ENCODE peak calls at places on chromosomes 12 and 14, in five cellular contexts. Q, H, C, I and L are unnamed samples.

GRCh38 chr14:35050652-35051051 is 4.6 kb downstream of the FAM177A1 start:
- DNase-seq in C (peak; percentile 23), I (no peak), Q (no peak), H (no peak), L (no peak)

GRCh38 chr14:78764240-78764639 is 594.1 kb downstream of the NRXN3 start:
- DNase-seq in C (peak; percentile 88), Q (no peak), I (no peak), H (no peak), L (peak; percentile 96)

GRCh38 chr12:28689398-28690175 is 459.5 kb upstream of the FAR2 start:
- DNase-seq in C (no peak), I (no peak), H (no peak), Q (no peak), L (no peak)

GRCh38 chr14:91231446-91231845 is 13.1 kb downstream of the GPR68 start:
- DNase-seq in Q (no peak), I (no peak), H (no peak), C (no peak), L (no peak)

GRCh38 chr12:81502912-81503695 is 256.0 kb downstream of the PPFIA2 start:
- DNase-seq in I (no peak), H (no peak), Q (no peak), C (no peak), L (peak; percentile 92)

GRCh38 chr12:47885566-47885965 is 19.2 kb downstream of the VDR start:
- DNase-seq in H (no peak), Q (no peak), I (no peak), C (no peak), L (no peak)

GRCh38 chr14:77007975-77008421 is 20.5 kb downstream of the IRF2BPL start:
- DNase-seq in H (no peak), C (no peak), Q (no peak), I (peak; percentile 59), L (no peak)

GRCh38 chr14:56808314-56809201 is 1.7 kb downstream of the OTX2 start:
- DNase-seq in H (no peak), C (peak; percentile 80), I (no peak), Q (no peak), L (no peak)

GRCh38 chr12:46372131-46372851 is at the start of gene SLC38A2:
- DNase-seq in C (peak; percentile 95), I (peak; percentile 97), H (peak; percentile 99), Q (no peak), L (peak; percentile 78)

GRCh38 chr12:8446642-8447547 is 8.9 kb upstream of the CLEC6A start:
- DNase-seq in Q (no peak), H (no peak), I (no peak), C (no peak), L (no peak)

GRCh38 chr14:99524091-99524661 is 43.0 kb downstream of the CCNK start:
- DNase-seq in H (peak; percentile 58), I (peak; percentile 20), C (no peak), Q (no peak), L (no peak)

GRCh38 chr12:72273851-72274284 is 1.7 kb downstream of the TRHDE start:
- DNase-seq in Q (no peak), I (no peak), H (peak; percentile 38), C (peak; percentile 19), L (no peak)

GRCh38 chr12:51320695-51321320 is 3.2 kb downstream of the BIN2 start:
- DNase-seq in C (peak; percentile 91), Q (no peak), H (no peak), I (no peak), L (no peak)

GRCh38 chr12:26119391-26119981 is 5.4 kb downstream of the BHLHE41 start:
- DNase-seq in I (no peak), C (peak; percentile 77), Q (no peak), H (no peak), L (peak; percentile 76)

GRCh38 chr12:85626031-85626781 is 210.0 kb downstream of the RASSF9 start:
- DNase-seq in H (no peak), I (no peak), C (no peak), Q (no peak), L (peak; percentile 37)

GRCh38 chr14:101248840-101249675 is 312.2 kb upstream of the DIO3 start:
- DNase-seq in I (no peak), Q (no peak), H (no peak), C (no peak), L (no peak)

GRCh38 chr12:110426300-110426910 is 22.9 kb upstream of the ANAPC7 start:
- DNase-seq in C (no peak), H (no peak), I (no peak), Q (no peak), L (no peak)

GRCh38 chr12:112852810-112853209 is 54.0 kb upstream of the OAS1 start:
- DNase-seq in H (no peak), Q (no peak), I (no peak), C (peak; percentile 57), L (no peak)

GRCh38 chr12:107101651-107102050 is 8.3 kb upstream of the CRY1 start:
- DNase-seq in H (no peak), C (no peak), Q (no peak), I (no peak), L (no peak)

GRCh38 chr14:74516451-74517155 is 23.0 kb downstream of the ISCA2 start:
- DNase-seq in Q (no peak), I (no peak), C (peak; percentile 87), H (peak; percentile 23), L (no peak)

GRCh38 chr12:52191841-52192791 is at the start of gene KRT80:
- DNase-seq in H (peak; percentile 93), Q (no peak), C (peak; percentile 82), I (peak; percentile 86), L (peak; percentile 97)

GRCh38 chr14:76152333-76152681 is 585 bp downstream of the GPATCH2L start:
- DNase-seq in H (peak; percentile 37), Q (no peak), C (peak; percentile 87), I (peak; percentile 75), L (peak; percentile 52)

GRCh38 chr14:91245029-91245428 is 525 bp upstream of the GPR68 start:
- DNase-seq in C (no peak), Q (no peak), I (no peak), H (no peak), L (no peak)

GRCh38 chr12:6837370-6838060 is 3.2 kb upstream of the GNB3 start:
- DNase-seq in Q (no peak), C (no peak), H (no peak), I (no peak), L (no peak)

GRCh38 chr12:51371295-51371953 is 19.8 kb downstream of the GALNT6 start:
- DNase-seq in I (peak; percentile 75), Q (no peak), C (peak; percentile 99), H (peak; percentile 55), L (peak; percentile 96)

GRCh38 chr12:31005944-31006361 is 67.7 kb upstream of the DDX11 start:
- DNase-seq in Q (no peak), C (peak; percentile 33), H (no peak), I (peak; percentile 46), L (no peak)

GRCh38 chr12:91774471-91774921 is 371.1 kb downstream of the BTG1 start:
- DNase-seq in C (no peak), Q (no peak), H (no peak), I (no peak), L (peak; percentile 23)

GRCh38 chr12:15558915-15559528 is 230.2 kb downstream of the EPS8 start:
- DNase-seq in Q (no peak), C (no peak), I (no peak), H (no peak), L (peak; percentile 6)

GRCh38 chr14:30980980-30981379 is 44.5 kb upstream of the AP4S1 start:
- DNase-seq in C (no peak), Q (no peak), I (no peak), H (no peak), L (no peak)

GRCh38 chr12:12034344-12034743 is 36.4 kb upstream of the BCL2L14 start:
- DNase-seq in C (no peak), Q (no peak), H (no peak), I (no peak), L (no peak)

GRCh38 chr14:93941293-93941910 is 14.3 kb downstream of the FAM181A start:
- DNase-seq in I (no peak), Q (no peak), C (no peak), H (no peak), L (peak; percentile 75)

GRCh38 chr14:35223927-35224326 is 68.3 kb upstream of the PSMA6 start:
- DNase-seq in C (no peak), I (no peak), Q (no peak), H (no peak), L (no peak)

GRCh38 chr12:70049596-70050360 is 193.5 kb upstream of the CNOT2 start:
- DNase-seq in I (no peak), C (peak; percentile 95), H (no peak), Q (no peak), L (no peak)

GRCh38 chr14:101882141-101882935 is 82.0 kb upstream of the DYNC1H1 start:
- DNase-seq in Q (no peak), C (no peak), H (no peak), I (no peak), L (no peak)

GRCh38 chr12:110813756-110814155 is 33.0 kb upstream of the CCDC63 start:
- DNase-seq in C (no peak), Q (no peak), I (no peak), H (no peak), L (no peak)

GRCh38 chr14:105069887-105070759 is 4.9 kb upstream of the GPR132 start:
- DNase-seq in I (no peak), H (no peak), C (no peak), Q (no peak), L (no peak)

GRCh38 chr14:104201496-104201895 is 63.1 kb downstream of the KIF26A start:
- DNase-seq in C (no peak), I (no peak), Q (no peak), H (no peak), L (no peak)

DNA sequence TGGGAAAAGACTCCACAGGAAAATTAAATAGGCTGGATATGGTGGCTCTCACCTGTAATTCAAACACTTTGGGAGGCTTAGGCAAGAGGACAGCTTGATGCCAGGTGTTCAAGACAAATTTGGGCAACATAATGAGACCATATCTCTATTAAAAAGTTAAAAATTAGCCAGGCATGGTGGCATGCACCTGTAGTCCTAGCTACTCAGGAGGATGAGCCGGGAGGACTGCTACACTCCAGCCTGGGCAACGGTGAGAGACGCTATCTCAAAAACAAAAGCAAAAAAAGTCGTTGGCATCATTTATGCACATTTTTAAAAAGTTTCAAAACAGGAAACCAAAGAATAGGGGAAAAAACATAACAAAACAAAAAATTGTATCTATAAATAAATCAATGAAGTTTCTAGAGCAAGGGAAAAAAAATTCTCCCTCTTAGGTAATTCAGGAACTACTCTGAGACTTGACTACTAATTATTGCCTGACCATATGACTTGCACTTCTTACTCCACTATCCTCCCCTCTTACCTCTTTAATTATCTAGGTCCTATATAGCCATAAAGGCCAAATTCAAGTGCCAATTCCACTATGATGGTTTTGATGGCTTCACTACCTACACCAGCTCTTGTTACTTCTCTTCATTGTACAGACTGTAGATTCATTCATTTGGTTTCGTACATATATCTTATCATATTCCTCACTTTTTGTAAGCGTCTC is 1.6 kb downstream of the METTL3 start:
- DNase-seq in Q (no peak), C (no peak), I (no peak), H (no peak), L (no peak)
- H3K4me3 ChIP-seq in Q (peak overlapping the region; percentile 90), C (no peak overlapping the region), I (peak overlapping the region; percentile 98), H (peak overlapping the region; percentile 94), L (peak overlapping the region; percentile 77)

GRCh38 chr14:20428802-20429201 is 7.2 kb downstream of the KLHL33 start:
- DNase-seq in C (no peak), I (no peak), H (no peak), Q (no peak), L (no peak)
- H3K4me3 ChIP-seq in C (no peak overlapping the region), I (no peak overlapping the region), H (no peak overlapping the region), Q (no peak overlapping the region), L (no peak overlapping the region)

GRCh38 chr12:130079254-130079653 is 83.0 kb upstream of the FZD10 start:
- DNase-seq in Q (no peak), H (no peak), I (no peak), C (no peak), L (no peak)
- H3K4me3 ChIP-seq in Q (no peak overlapping the region), H (no peak overlapping the region), I (no peak overlapping the region), C (no peak overlapping the region), L (no peak overlapping the region)

GRCh38 chr14:97878727-97879126 is 1081.5 kb downstream of the VRK1 start:
- DNase-seq in H (no peak), Q (no peak), I (no peak), C (no peak), L (peak; percentile 82)
- H3K4me3 ChIP-seq in H (no peak overlapping the region), Q (no peak overlapping the region), I (no peak overlapping the region), C (no peak overlapping the region), L (no peak overlapping the region)